ENCODE peak calls at places on chromosomes 13 and 19, in seven cellular contexts. One of them, this sample, is unnamed.

GRCh38 chr19:31578326-31578725 is 229.1 kb upstream of the TSHZ3 start:
- DNase-seq in kidney epithelial cell: no peak
- DNase-seq in AG09319: no peak
- DNase-seq in mesenchymal stem cell: no peak
- DNase-seq in effector memory CD8-positive, alpha-beta T cell: no peak
- DNase-seq in HS-27A: no peak
- DNase-seq in stimulated activated CD4-positive, alpha-beta T cell treated with anti-CD3 and anti-CD28 coated beads, Interleukin-4, amount 100 ng/mL, for 24 hours: no peak
- DNase-seq in this sample: no peak

GRCh38 chr19:1066748-1067340 is at the start of gene ARHGAP45:
- DNase-seq in kidney epithelial cell: no peak
- DNase-seq in AG09319: no peak
- DNase-seq in mesenchymal stem cell: no peak
- DNase-seq in effector memory CD8-positive, alpha-beta T cell: peak
- DNase-seq in HS-27A: no peak
- DNase-seq in stimulated activated CD4-positive, alpha-beta T cell treated with anti-CD3 and anti-CD28 coated beads, Interleukin-4, amount 100 ng/mL, for 24 hours: peak
- DNase-seq in this sample: no peak

GRCh38 chr13:49980266-49980665 is 16.6 kb upstream of the TRIM13 start:
- DNase-seq in kidney epithelial cell: no peak
- DNase-seq in AG09319: no peak
- DNase-seq in mesenchymal stem cell: no peak
- DNase-seq in effector memory CD8-positive, alpha-beta T cell: no peak
- DNase-seq in HS-27A: no peak
- DNase-seq in stimulated activated CD4-positive, alpha-beta T cell treated with anti-CD3 and anti-CD28 coated beads, Interleukin-4, amount 100 ng/mL, for 24 hours: no peak
- DNase-seq in this sample: no peak

GRCh38 chr13:113151745-113152707 is 6.4 kb upstream of the PROZ start:
- DNase-seq in kidney epithelial cell: no peak
- DNase-seq in AG09319: peak
- DNase-seq in mesenchymal stem cell: peak
- DNase-seq in effector memory CD8-positive, alpha-beta T cell: no peak
- DNase-seq in HS-27A: no peak
- DNase-seq in stimulated activated CD4-positive, alpha-beta T cell treated with anti-CD3 and anti-CD28 coated beads, Interleukin-4, amount 100 ng/mL, for 24 hours: no peak
- DNase-seq in this sample: no peak

GRCh38 chr13:43159007-43159406 is 135.6 kb downstream of the DNAJC15 start:
- DNase-seq in kidney epithelial cell: no peak
- DNase-seq in AG09319: peak
- DNase-seq in mesenchymal stem cell: no peak
- DNase-seq in effector memory CD8-positive, alpha-beta T cell: no peak
- DNase-seq in HS-27A: peak
- DNase-seq in stimulated activated CD4-positive, alpha-beta T cell treated with anti-CD3 and anti-CD28 coated beads, Interleukin-4, amount 100 ng/mL, for 24 hours: no peak
- DNase-seq in this sample: peak

GRCh38 chr13:31742102-31742695 is 2.9 kb downstream of the RXFP2 start:
- DNase-seq in kidney epithelial cell: no peak
- DNase-seq in AG09319: peak
- DNase-seq in mesenchymal stem cell: peak
- DNase-seq in effector memory CD8-positive, alpha-beta T cell: peak
- DNase-seq in HS-27A: no peak
- DNase-seq in stimulated activated CD4-positive, alpha-beta T cell treated with anti-CD3 and anti-CD28 coated beads, Interleukin-4, amount 100 ng/mL, for 24 hours: peak
- DNase-seq in this sample: no peak

GRCh38 chr13:86559915-86560314 is 760.7 kb upstream of the SLITRK6 start:
- DNase-seq in kidney epithelial cell: no peak
- DNase-seq in AG09319: no peak
- DNase-seq in mesenchymal stem cell: peak
- DNase-seq in effector memory CD8-positive, alpha-beta T cell: no peak
- DNase-seq in HS-27A: no peak
- DNase-seq in stimulated activated CD4-positive, alpha-beta T cell treated with anti-CD3 and anti-CD28 coated beads, Interleukin-4, amount 100 ng/mL, for 24 hours: no peak
- DNase-seq in this sample: no peak

GRCh38 chr19:18416778-18417249 is 2.4 kb upstream of the SSBP4 start:
- DNase-seq in kidney epithelial cell: no peak
- DNase-seq in AG09319: peak
- DNase-seq in mesenchymal stem cell: peak
- DNase-seq in effector memory CD8-positive, alpha-beta T cell: peak
- DNase-seq in HS-27A: no peak
- DNase-seq in stimulated activated CD4-positive, alpha-beta T cell treated with anti-CD3 and anti-CD28 coated beads, Interleukin-4, amount 100 ng/mL, for 24 hours: peak
- DNase-seq in this sample: peak

GRCh38 chr13:95620498-95621140 is 23.9 kb downstream of the DZIP1 start:
- DNase-seq in kidney epithelial cell: no peak
- DNase-seq in AG09319: no peak
- DNase-seq in mesenchymal stem cell: no peak
- DNase-seq in effector memory CD8-positive, alpha-beta T cell: no peak
- DNase-seq in HS-27A: no peak
- DNase-seq in stimulated activated CD4-positive, alpha-beta T cell treated with anti-CD3 and anti-CD28 coated beads, Interleukin-4, amount 100 ng/mL, for 24 hours: no peak
- DNase-seq in this sample: peak

GRCh38 chr19:28468701-28469459 is 744.1 kb downstream of the UQCRFS1 start:
- DNase-seq in kidney epithelial cell: peak
- DNase-seq in AG09319: no peak
- DNase-seq in mesenchymal stem cell: peak
- DNase-seq in effector memory CD8-positive, alpha-beta T cell: no peak
- DNase-seq in HS-27A: no peak
- DNase-seq in stimulated activated CD4-positive, alpha-beta T cell treated with anti-CD3 and anti-CD28 coated beads, Interleukin-4, amount 100 ng/mL, for 24 hours: peak
- DNase-seq in this sample: no peak

GRCh38 chr13:34258646-34259386 is 440.9 kb downstream of the RFC3 start:
- DNase-seq in kidney epithelial cell: no peak
- DNase-seq in AG09319: no peak
- DNase-seq in mesenchymal stem cell: no peak
- DNase-seq in effector memory CD8-positive, alpha-beta T cell: no peak
- DNase-seq in HS-27A: peak
- DNase-seq in stimulated activated CD4-positive, alpha-beta T cell treated with anti-CD3 and anti-CD28 coated beads, Interleukin-4, amount 100 ng/mL, for 24 hours: no peak
- DNase-seq in this sample: no peak

GRCh38 chr13:74290324-74290773 is 156.1 kb upstream of the KLF12 start:
- DNase-seq in kidney epithelial cell: peak
- DNase-seq in AG09319: peak
- DNase-seq in mesenchymal stem cell: peak
- DNase-seq in effector memory CD8-positive, alpha-beta T cell: no peak
- DNase-seq in HS-27A: no peak
- DNase-seq in stimulated activated CD4-positive, alpha-beta T cell treated with anti-CD3 and anti-CD28 coated beads, Interleukin-4, amount 100 ng/mL, for 24 hours: peak
- DNase-seq in this sample: no peak

GRCh38 chr19:55174425-55175116 is 5.5 kb downstream of the SYT5 start:
- DNase-seq in kidney epithelial cell: no peak
- DNase-seq in AG09319: no peak
- DNase-seq in mesenchymal stem cell: no peak
- DNase-seq in effector memory CD8-positive, alpha-beta T cell: no peak
- DNase-seq in HS-27A: no peak
- DNase-seq in stimulated activated CD4-positive, alpha-beta T cell treated with anti-CD3 and anti-CD28 coated beads, Interleukin-4, amount 100 ng/mL, for 24 hours: no peak
- DNase-seq in this sample: no peak

GRCh38 chr13:34256236-34256635 is 438.3 kb downstream of the RFC3 start:
- DNase-seq in kidney epithelial cell: no peak
- DNase-seq in AG09319: no peak
- DNase-seq in mesenchymal stem cell: no peak
- DNase-seq in effector memory CD8-positive, alpha-beta T cell: no peak
- DNase-seq in HS-27A: no peak
- DNase-seq in stimulated activated CD4-positive, alpha-beta T cell treated with anti-CD3 and anti-CD28 coated beads, Interleukin-4, amount 100 ng/mL, for 24 hours: no peak
- DNase-seq in this sample: no peak

GRCh38 chr13:94784066-94784465 is 71.7 kb upstream of the SOX21 start:
- DNase-seq in kidney epithelial cell: no peak
- DNase-seq in AG09319: no peak
- DNase-seq in mesenchymal stem cell: peak
- DNase-seq in effector memory CD8-positive, alpha-beta T cell: no peak
- DNase-seq in HS-27A: no peak
- DNase-seq in stimulated activated CD4-positive, alpha-beta T cell treated with anti-CD3 and anti-CD28 coated beads, Interleukin-4, amount 100 ng/mL, for 24 hours: no peak
- DNase-seq in this sample: no peak

GRCh38 chr19:51727349-51727880 is 3.6 kb upstream of the HAS1 start:
- DNase-seq in kidney epithelial cell: no peak
- DNase-seq in AG09319: no peak
- DNase-seq in mesenchymal stem cell: no peak
- DNase-seq in effector memory CD8-positive, alpha-beta T cell: no peak
- DNase-seq in HS-27A: peak
- DNase-seq in stimulated activated CD4-positive, alpha-beta T cell treated with anti-CD3 and anti-CD28 coated beads, Interleukin-4, amount 100 ng/mL, for 24 hours: no peak
- DNase-seq in this sample: no peak

GRCh38 chr13:44351505-44351854 is 22.1 kb upstream of the SERP2 start:
- DNase-seq in kidney epithelial cell: no peak
- DNase-seq in AG09319: no peak
- DNase-seq in mesenchymal stem cell: no peak
- DNase-seq in effector memory CD8-positive, alpha-beta T cell: no peak
- DNase-seq in HS-27A: no peak
- DNase-seq in stimulated activated CD4-positive, alpha-beta T cell treated with anti-CD3 and anti-CD28 coated beads, Interleukin-4, amount 100 ng/mL, for 24 hours: no peak
- DNase-seq in this sample: no peak

GRCh38 chr13:103067751-103068563 is 1.7 kb upstream of the SLC10A2 start:
- DNase-seq in kidney epithelial cell: no peak
- DNase-seq in AG09319: no peak
- DNase-seq in mesenchymal stem cell: no peak
- DNase-seq in effector memory CD8-positive, alpha-beta T cell: no peak
- DNase-seq in HS-27A: no peak
- DNase-seq in stimulated activated CD4-positive, alpha-beta T cell treated with anti-CD3 and anti-CD28 coated beads, Interleukin-4, amount 100 ng/mL, for 24 hours: no peak
- DNase-seq in this sample: no peak

GRCh38 chr13:29359181-29359580 is 236.3 kb downstream of the SLC7A1 start:
- DNase-seq in kidney epithelial cell: no peak
- DNase-seq in AG09319: no peak
- DNase-seq in mesenchymal stem cell: no peak
- DNase-seq in effector memory CD8-positive, alpha-beta T cell: no peak
- DNase-seq in HS-27A: no peak
- DNase-seq in stimulated activated CD4-positive, alpha-beta T cell treated with anti-CD3 and anti-CD28 coated beads, Interleukin-4, amount 100 ng/mL, for 24 hours: no peak
- DNase-seq in this sample: peak